ENCODE peak calls at places on chromosome 6, in six cellular contexts. L is OCI-LY7, P is aorta, O is iPS DF 6.9, Q is A549, H is neuronal stem cell. B is an unnamed sample.

GRCh38 chr6:110960014-110960390 is 1.5 kb downstream of the GTF3C6 start:
- DNase-seq in L (no peak), P (no peak), O (no peak), Q (no peak), H (no peak), B (no peak)

GRCh38 chr6:21135484-21136005 is 458.0 kb upstream of the SOX4 start:
- DNase-seq in L (no peak), P (no peak), O (no peak), Q (no peak), H (no peak), B (no peak)

GRCh38 chr6:169850154-169850553 is 98.7 kb downstream of the ERMARD start:
- DNase-seq in L (no peak), P (no peak), O (no peak), Q (no peak), H (no peak), B (no peak)

GRCh38 chr6:81451787-81452186 is 300.7 kb downstream of the TENT5A start:
- DNase-seq in L (no peak), P (no peak), O (no peak), Q (peak), H (peak), B (no peak)

GRCh38 chr6:6007311-6008113 is 787 bp upstream of the NRN1 start:
- DNase-seq in L (peak), P (peak), O (no peak), Q (peak), H (no peak), B (no peak)

GRCh38 chr6:168828800-168829199 is 387.8 kb downstream of the SMOC2 start:
- DNase-seq in L (no peak), P (no peak), O (no peak), Q (no peak), H (no peak), B (no peak)

GRCh38 chr6:155213611-155214372 is 50.0 kb upstream of the CLDN20 start:
- DNase-seq in L (no peak), P (no peak), O (no peak), Q (no peak), H (no peak), B (no peak)

GRCh38 chr6:33633462-33634158 is 12.5 kb downstream of the ITPR3 start:
- DNase-seq in L (peak), P (peak), O (no peak), Q (peak), H (no peak), B (peak)

GRCh38 chr6:136822051-136822378 is 377 bp upstream of the PEX7 start:
- DNase-seq in L (peak), P (no peak), O (no peak), Q (no peak), H (no peak), B (no peak)

GRCh38 chr6:25138024-25138696 is 141.0 kb upstream of the CARMIL1 start:
- DNase-seq in L (peak), P (peak), O (no peak), Q (peak), H (no peak), B (no peak)

GRCh38 chr6:106973841-106974336 is 640 bp downstream of the CD24 start:
- DNase-seq in L (peak), P (no peak), O (no peak), Q (no peak), H (peak), B (no peak)

GRCh38 chr6:151242420-151242841 is 2.7 kb downstream of the AKAP12 start:
- DNase-seq in L (no peak), P (no peak), O (no peak), Q (no peak), H (no peak), B (no peak)

GRCh38 chr6:26273673-26274595 is 91.1 kb upstream of the BTN3A2 start:
- DNase-seq in L (peak), P (no peak), O (no peak), Q (no peak), H (no peak), B (no peak)

GRCh38 chr6:41723178-41723935 is 12.1 kb downstream of the TFEB start:
- DNase-seq in L (peak), P (peak), O (no peak), Q (peak), H (no peak), B (peak)

GRCh38 chr6:108171291-108171917 is 5.6 kb downstream of the NR2E1 start:
- DNase-seq in L (no peak), P (no peak), O (no peak), Q (no peak), H (no peak), B (no peak)

DNA sequence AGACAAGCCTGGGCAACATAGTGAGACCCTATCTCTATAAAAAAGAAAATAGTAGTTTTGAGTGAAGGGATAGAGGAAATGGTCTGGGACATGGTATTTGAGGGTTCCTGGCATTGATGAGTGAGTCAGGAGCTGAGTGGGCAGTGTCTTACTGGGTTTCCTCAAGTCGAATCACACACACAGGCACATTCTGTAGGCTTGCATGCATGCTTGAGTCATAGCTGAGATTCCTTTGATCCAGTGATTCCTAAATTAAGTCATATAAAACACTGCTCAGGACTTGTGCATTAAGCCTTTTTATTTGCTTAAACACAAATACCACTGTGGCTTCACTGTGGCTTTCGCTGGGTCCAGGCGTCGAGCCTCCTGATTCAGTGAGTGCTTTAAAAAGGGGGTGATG is 71.8 kb upstream of the TMEM181 start:
- DNase-seq in L (no peak), P (no peak), O (no peak), Q (peak), H (no peak), B (no peak)
- H3K27ac ChIP-seq in L (no peak), P (no peak), O (no peak), Q (peak), H (no peak), B (peak)

GRCh38 chr6:53032853-53033252 is 32.4 kb upstream of the FBXO9 start:
- DNase-seq in L (no peak), P (no peak), O (no peak), Q (no peak), H (no peak), B (no peak)
- H3K27ac ChIP-seq in L (no peak), P (no peak), O (no peak), Q (no peak), H (no peak), B (peak)

GRCh38 chr6:144007779-144008500 is at the start of gene PLAGL1:
- DNase-seq in L (no peak), P (peak), O (no peak), Q (peak), H (peak), B (no peak)

GRCh38 chr6:144008501-144009245 is 614 bp upstream of the PLAGL1 start:
- DNase-seq in L (no peak), P (no peak), O (no peak), Q (peak), H (no peak), B (no peak)

GRCh38 chr6:144007455-144007778 is 642 bp downstream of the PLAGL1 start:
- DNase-seq in L (no peak), P (no peak), O (no peak), Q (no peak), H (no peak), B (no peak)

GRCh38 chr6:144012534-144012933 is 4.5 kb upstream of the PLAGL1 start:
- DNase-seq in L (no peak), P (no peak), O (no peak), Q (no peak), H (no peak), B (no peak)

GRCh38 chr6:144006731-144007454 is 1.2 kb downstream of the PLAGL1 start:
- DNase-seq in L (no peak), P (no peak), O (no peak), Q (peak), H (no peak), B (no peak)
- H3K27ac ChIP-seq in L (no peak), P (no peak), O (no peak), Q (peak), H (no peak), B (no peak)

GRCh38 chr6:56477241-56477640 is 165.4 kb downstream of the DST start:
- DNase-seq in L (no peak), P (no peak), O (no peak), Q (no peak), H (no peak), B (no peak)
- H3K27ac ChIP-seq in L (no peak), P (no peak), O (no peak), Q (no peak), H (no peak), B (peak)

GRCh38 chr6:51891784-51892183 is 195.6 kb downstream of the PKHD1 start:
- DNase-seq in L (no peak), P (no peak), O (no peak), Q (no peak), H (no peak), B (no peak)

GRCh38 chr6:51887859-51888258 is 199.6 kb downstream of the PKHD1 start:
- DNase-seq in L (no peak), P (no peak), O (no peak), Q (no peak), H (no peak), B (no peak)

GRCh38 chr6:51885957-51886356 is 201.5 kb downstream of the PKHD1 start:
- DNase-seq in L (no peak), P (no peak), O (no peak), Q (no peak), H (no peak), B (no peak)
- H3K27ac ChIP-seq in L (no peak), P (no peak), O (no peak), Q (no peak), H (no peak), B (no peak)

GRCh38 chr6:161374971-161375873 is 101.4 kb upstream of the AGPAT4 start:
- DNase-seq in L (no peak), P (peak), O (no peak), Q (peak), H (no peak), B (peak)
- H3K27ac ChIP-seq in L (no peak), P (no peak), O (no peak), Q (no peak), H (no peak), B (no peak)

B was measured in caudate nucleus.